ENCODE peak calls at places on chromosomes 6 and 20, in six cellular contexts. H is uterus; S is glutamatergic neuron; B is AG08396; O is stimulated activated CD4-positive, alpha-beta T cell treated with anti-CD3 and anti-CD28 coated beads, Interleukin-4, amount 100 ng/mL, for 1 hour; E is activated CD4-positive, alpha-beta T cell treated with anti-CD3 and anti-CD28 coated beads, Interleukin-2, amount 10 ng/mL, durations not matched to agents 7 days and 5 days. V is an unnamed sample.

GRCh38 chr20:31523361-31524283 is 9.4 kb downstream of the HM13 start:
- DNase-seq in H (no peak), E (no peak), S (no peak), O (no peak), B (no peak), V (no peak)

GRCh38 chr6:37134622-37135191 is 35.2 kb upstream of the PIM1 start:
- DNase-seq in B (peak), S (no peak), E (peak), O (no peak), H (peak), V (peak)

GRCh38 chr6:75431379-75431778 is 62.2 kb downstream of the FILIP1 start:
- DNase-seq in O (no peak), H (no peak), E (no peak), S (no peak), B (no peak), V (peak)

GRCh38 chr20:32538526-32538918 is 46.6 kb downstream of the NOL4L start:
- DNase-seq in H (no peak), S (peak), O (peak), B (no peak), E (peak), V (no peak)

GRCh38 chr6:159093608-159094443 is 49.0 kb upstream of the TAGAP start:
- DNase-seq in E (peak), H (no peak), S (no peak), B (no peak), O (peak), V (peak)

GRCh38 chr20:24469116-24470030 is at the start of gene SYNDIG1:
- DNase-seq in B (peak), O (no peak), S (peak), H (peak), E (no peak), V (no peak)

GRCh38 chr6:133809406-133809805 is 79.5 kb upstream of the TCF21 start:
- DNase-seq in S (no peak), B (no peak), E (no peak), O (no peak), H (no peak), V (no peak)

GRCh38 chr6:89950879-89951391 is 56.7 kb downstream of the GJA10 start:
- DNase-seq in O (no peak), E (no peak), H (no peak), S (no peak), B (no peak), V (no peak)

GRCh38 chr6:41536884-41537347 is 9.3 kb upstream of the FOXP4 start:
- DNase-seq in E (no peak), S (no peak), O (no peak), H (no peak), B (no peak), V (no peak)

GRCh38 chr6:43746613-43747101 is 23.4 kb upstream of the VEGFA start:
- DNase-seq in E (no peak), O (no peak), S (no peak), H (no peak), B (no peak), V (no peak)

GRCh38 chr20:62358171-62358719 is 8.9 kb downstream of the LAMA5 start:
- DNase-seq in O (no peak), E (no peak), H (peak), B (no peak), S (peak), V (peak)

GRCh38 chr20:22801528-22801927 is 217.2 kb upstream of the FOXA2 start:
- DNase-seq in E (no peak), O (no peak), S (no peak), H (no peak), B (no peak), V (peak)

GRCh38 chr6:106530026-106530425 is 99.3 kb downstream of the RTN4IP1 start:
- DNase-seq in H (no peak), E (no peak), B (no peak), O (no peak), S (no peak), V (no peak)

GRCh38 chr6:169216830-169217229 is 36.8 kb downstream of the THBS2 start:
- DNase-seq in S (no peak), B (no peak), O (no peak), H (no peak), E (no peak), V (no peak)

GRCh38 chr6:155782739-155783459 is 327.3 kb upstream of the NOX3 start:
- DNase-seq in E (no peak), O (no peak), H (no peak), B (peak), S (no peak), V (no peak)

GRCh38 chr20:24837721-24838456 is 111.2 kb upstream of the CST7 start:
- DNase-seq in H (no peak), B (no peak), E (no peak), O (no peak), S (no peak), V (peak)

GRCh38 chr6:54935739-54936138 is 89.2 kb downstream of the FAM83B start:
- DNase-seq in B (peak), E (no peak), H (no peak), O (no peak), S (no peak), V (peak)

GRCh38 chr6:147341486-147341885 is 137.3 kb downstream of the STXBP5 start:
- DNase-seq in S (no peak), E (no peak), O (no peak), B (no peak), H (no peak), V (no peak)

GRCh38 chr6:159532155-159532554 is 160.9 kb downstream of the SOD2 start:
- DNase-seq in E (no peak), O (no peak), H (no peak), S (no peak), B (no peak), V (no peak)

GRCh38 chr6:26033942-26034354 is 53.3 kb upstream of the HFE start:
- DNase-seq in B (no peak), O (peak), S (no peak), E (peak), H (peak), V (no peak)

GRCh38 chr6:95780037-95780436 is 202.7 kb downstream of the MANEA start:
- DNase-seq in H (no peak), S (no peak), B (no peak), E (no peak), O (no peak), V (no peak)

GRCh38 chr6:82750570-82750969 is 315.1 kb downstream of the UBE3D start:
- DNase-seq in B (peak), H (no peak), E (no peak), S (no peak), O (no peak), V (peak)

GRCh38 chr6:167713088-167713475 is 113.6 kb upstream of the AFDN start:
- DNase-seq in B (no peak), E (no peak), S (no peak), H (no peak), O (no peak), V (no peak)

GRCh38 chr6:143592335-143592734 is 80.8 kb upstream of the FUCA2 start:
- DNase-seq in S (no peak), H (no peak), O (no peak), E (no peak), B (no peak), V (peak)

GRCh38 chr6:122501475-122501874 is 29.9 kb upstream of the SERINC1 start:
- DNase-seq in O (no peak), B (no peak), E (no peak), S (no peak), H (no peak), V (no peak)

GRCh38 chr6:74749211-74750142 is 456.4 kb downstream of the COL12A1 start:
- DNase-seq in B (no peak), E (no peak), H (no peak), O (no peak), S (peak), V (peak)

GRCh38 chr20:44388466-44389023 is 33.0 kb downstream of the HNF4A start:
- DNase-seq in H (peak), E (peak), S (peak), B (peak), O (peak), V (peak)

GRCh38 chr20:43726811-43727338 is at the start of gene GTSF1L:
- DNase-seq in O (no peak), E (no peak), S (no peak), H (no peak), B (no peak), V (peak)

GRCh38 chr6:10968776-10969175 is 75.3 kb downstream of the ELOVL2 start:
- DNase-seq in S (no peak), H (no peak), O (no peak), E (no peak), B (peak), V (no peak)

GRCh38 chr6:441126-441920 is 49.8 kb downstream of the IRF4 start:
- DNase-seq in S (no peak), H (no peak), B (no peak), O (no peak), E (no peak), V (no peak)

GRCh38 chr6:126312013-126312665 is 27.8 kb upstream of the CENPW start:
- DNase-seq in O (no peak), H (no peak), S (no peak), B (peak), E (no peak), V (no peak)

GRCh38 chr6:125910518-125910917 is 46.1 kb upstream of the HINT3 start:
- DNase-seq in H (no peak), B (no peak), O (no peak), E (no peak), S (no peak), V (no peak)

GRCh38 chr6:33861722-33862121 is 57.9 kb upstream of the MLN start:
- DNase-seq in S (no peak), O (no peak), H (no peak), E (no peak), B (no peak), V (no peak)

GRCh38 chr20:9255171-9255570 is 186.3 kb downstream of the PLCB4 start:
- DNase-seq in E (no peak), B (no peak), S (no peak), H (no peak), O (no peak), V (no peak)

GRCh38 chr6:29602564-29603361 is 17.8 kb downstream of the OR2H2 start:
- DNase-seq in E (peak), B (no peak), O (no peak), H (no peak), S (peak), V (peak)

GRCh38 chr20:40689943-40690835 is 1.2 kb upstream of the MAFB start:
- DNase-seq in S (peak), E (peak), O (peak), B (peak), H (peak), V (peak)

GRCh38 chr6:137661601-137662000 is 167.4 kb upstream of the OLIG3 start:
- DNase-seq in S (peak), B (no peak), E (peak), O (peak), H (no peak), V (peak)

GRCh38 chr6:16721977-16722376 is 39.3 kb downstream of the ATXN1 start:
- DNase-seq in O (no peak), H (no peak), E (no peak), B (no peak), S (no peak), V (no peak)

GRCh38 chr20:10665791-10666190 is 8.0 kb downstream of the JAG1 start:
- DNase-seq in H (no peak), E (no peak), S (no peak), B (no peak), O (no peak), V (no peak)

V was measured in myocyte.